ENCODE peak calls at places on chromosomes 6 and 20, in four cellular contexts. J is activated CD4-positive, CD25-positive, alpha-beta regulatory T cell; T is stimulated activated CD4-positive, alpha-beta T cell treated with anti-CD3 and anti-CD28 coated beads, Interleukin-4, amount 100 ng/mL, for 4 hours; M is NCI-H1694 treated with DMSO at 0.1 percent for 48 hours. R is an unnamed sample.

GRCh38 chr20:24694727-24695528 is 225.5 kb downstream of the SYNDIG1 start:
- DNase-seq in T (no peak), J (no peak), M (no peak), R (peak)

GRCh38 chr6:89970609-89971337 is 76.5 kb downstream of the GJA10 start:
- DNase-seq in J (no peak), T (no peak), M (peak), R (no peak)

GRCh38 chr6:91337967-91338366 is 751.1 kb upstream of the MAP3K7 start:
- DNase-seq in T (no peak), J (no peak), M (no peak), R (no peak)

GRCh38 chr6:15023448-15023847 is 222.4 kb upstream of the JARID2 start:
- DNase-seq in T (peak), J (peak), M (no peak), R (no peak)

GRCh38 chr6:158399040-158399700 is 86.9 kb downstream of the TULP4 start:
- DNase-seq in T (no peak), J (no peak), M (no peak), R (no peak)

GRCh38 chr20:48827880-48828733 is at the start of gene PREX1:
- DNase-seq in T (peak), J (peak), M (peak), R (peak)

GRCh38 chr6:166999845-167000253 is 652 bp downstream of the CEP43 start:
- DNase-seq in T (no peak), J (no peak), M (no peak), R (no peak)

GRCh38 chr20:19949195-19949867 is 67.8 kb upstream of the NAA20 start:
- DNase-seq in T (no peak), M (no peak), J (no peak), R (no peak)

GRCh38 chr6:88972504-88973423 is 9.3 kb upstream of the RNGTT start:
- DNase-seq in T (no peak), J (no peak), M (no peak), R (no peak)

GRCh38 chr6:78577585-78577984 is 289.8 kb upstream of the IRAK1BP1 start:
- DNase-seq in J (no peak), T (no peak), M (no peak), R (no peak)

GRCh38 chr6:146689806-146690205 is 91.0 kb downstream of the ADGB start:
- DNase-seq in J (no peak), M (no peak), T (no peak), R (no peak)

GRCh38 chr6:153563001-153563400 is 431.9 kb upstream of the RGS17 start:
- DNase-seq in T (no peak), J (no peak), M (no peak), R (no peak)

GRCh38 chr6:137049095-137049494 is 4.3 kb upstream of the IL20RA start:
- DNase-seq in J (no peak), T (no peak), M (no peak), R (no peak)

GRCh38 chr6:167825759-167826229 is 917 bp upstream of the AFDN start:
- DNase-seq in T (peak), J (peak), M (no peak), R (peak)

GRCh38 chr6:85004283-85005010 is 240.0 kb upstream of the TBX18 start:
- DNase-seq in J (no peak), M (no peak), T (no peak), R (no peak)

GRCh38 chr6:108294787-108295625 is at the start of gene AFG1L:
- DNase-seq in M (peak), T (peak), J (peak), R (peak)

GRCh38 chr20:26209171-26209941 is 512.7 kb upstream of the ZNF337 start:
- DNase-seq in M (no peak), J (no peak), T (peak), R (no peak)

GRCh38 chr20:43744121-43744520 is 17.3 kb upstream of the GTSF1L start:
- DNase-seq in T (no peak), M (no peak), J (no peak), R (no peak)

GRCh38 chr20:43994486-43995100 is 79.9 kb downstream of the TOX2 start:
- DNase-seq in M (no peak), J (no peak), T (no peak), R (no peak)

GRCh38 chr6:87918461-87918941 is 129.1 kb upstream of the SPACA1 start:
- DNase-seq in T (no peak), J (no peak), M (peak), R (no peak)

GRCh38 chr6:157672726-157673412 is 150.2 kb upstream of the SNX9 start:
- DNase-seq in J (no peak), M (no peak), T (no peak), R (no peak)